ENCODE peak calls at places on chromosome 2, in six cellular contexts. One of them, this sample, is unnamed.

GRCh38 chr2:19669126-19669525 is 232.7 kb downstream of the TTC32 start:
- DNase-seq in NCI-H82: no peak
- DNase-seq in retina: no peak
- DNase-seq in astrocyte: no peak
- DNase-seq in thoracic aorta: no peak
- DNase-seq in NCI-H1092: no peak
- DNase-seq in this sample: no peak

GRCh38 chr2:3483227-3483985 is 35.9 kb downstream of the ADI1 start:
- DNase-seq in NCI-H82: no peak
- DNase-seq in retina: no peak
- DNase-seq in astrocyte: peak; percentile 91
- DNase-seq in thoracic aorta: no peak
- DNase-seq in NCI-H1092: no peak
- DNase-seq in this sample: peak; percentile 73

GRCh38 chr2:16187517-16187887 is 247.2 kb downstream of the MYCN start:
- DNase-seq in NCI-H82: no peak
- DNase-seq in retina: no peak
- DNase-seq in astrocyte: no peak
- DNase-seq in thoracic aorta: no peak
- DNase-seq in NCI-H1092: no peak
- DNase-seq in this sample: no peak

GRCh38 chr2:127420039-127420864 is 2.0 kb downstream of the PROC start:
- DNase-seq in NCI-H82: no peak
- DNase-seq in retina: no peak
- DNase-seq in astrocyte: no peak
- DNase-seq in thoracic aorta: no peak
- DNase-seq in NCI-H1092: no peak
- DNase-seq in this sample: no peak

GRCh38 chr2:11533278-11534077 is at the start of gene GREB1:
- DNase-seq in NCI-H82: no peak
- DNase-seq in retina: no peak
- DNase-seq in astrocyte: no peak
- DNase-seq in thoracic aorta: no peak
- DNase-seq in NCI-H1092: no peak
- DNase-seq in this sample: no peak

GRCh38 chr2:72142743-72143440 is 4.8 kb downstream of the CYP26B1 start:
- DNase-seq in NCI-H82: no peak
- DNase-seq in retina: peak; percentile 79
- DNase-seq in astrocyte: no peak
- DNase-seq in thoracic aorta: no peak
- DNase-seq in NCI-H1092: no peak
- DNase-seq in this sample: peak; percentile 57

GRCh38 chr2:179518891-179519290 is 254.3 kb upstream of the SESTD1 start:
- DNase-seq in NCI-H82: no peak
- DNase-seq in retina: no peak
- DNase-seq in astrocyte: no peak
- DNase-seq in thoracic aorta: no peak
- DNase-seq in NCI-H1092: no peak
- DNase-seq in this sample: no peak

GRCh38 chr2:9310827-9311226 is 104.2 kb downstream of the ASAP2 start:
- DNase-seq in NCI-H82: no peak
- DNase-seq in retina: no peak
- DNase-seq in astrocyte: peak; percentile 54
- DNase-seq in thoracic aorta: no peak
- DNase-seq in NCI-H1092: no peak
- DNase-seq in this sample: no peak

GRCh38 chr2:129806985-129807384 is 172.5 kb upstream of the RAB6C start:
- DNase-seq in NCI-H82: peak; percentile 29
- DNase-seq in retina: no peak
- DNase-seq in astrocyte: no peak
- DNase-seq in thoracic aorta: no peak
- DNase-seq in NCI-H1092: no peak
- DNase-seq in this sample: no peak